ENCODE peak calls at places on chromosome 21, in six cellular contexts. U, V, L, H, B and S are unnamed samples.

GRCh38 chr21:28253378-28253777 is 739.3 kb downstream of the LTN1 start:
- DNase-seq in U (no peak), V (peak), L (no peak), H (no peak), B (no peak), S (no peak)

GRCh38 chr21:41369915-41370839 is 8.3 kb downstream of the MX2 start:
- DNase-seq in U (no peak), V (no peak), L (peak), H (no peak), B (no peak), S (no peak)

GRCh38 chr21:28579986-28580550 is 412.6 kb downstream of the LTN1 start:
- DNase-seq in U (no peak), V (no peak), L (no peak), H (no peak), B (peak), S (no peak)

GRCh38 chr21:16571594-16571993 is 841.8 kb downstream of the USP25 start:
- DNase-seq in U (no peak), V (no peak), L (no peak), H (no peak), B (no peak), S (no peak)

GRCh38 chr21:39556176-39556575 is 56.6 kb upstream of the B3GALT5 start:
- DNase-seq in U (no peak), V (no peak), L (no peak), H (no peak), B (peak), S (no peak)

GRCh38 chr21:27104749-27105439 is 138.0 kb upstream of the ADAMTS5 start:
- DNase-seq in U (no peak), V (peak), L (no peak), H (no peak), B (no peak), S (no peak)

GRCh38 chr21:41952568-41953248 is 1.1 kb downstream of the C2CD2 start:
- DNase-seq in U (no peak), V (peak), L (no peak), H (no peak), B (peak), S (no peak)

GRCh38 chr21:32641715-32642698 is 29.8 kb upstream of the CFAP298 start:
- DNase-seq in U (no peak), V (no peak), L (no peak), H (no peak), B (no peak), S (no peak)

GRCh38 chr21:31943586-31943985 is 70.8 kb downstream of the HUNK start:
- DNase-seq in U (no peak), V (no peak), L (no peak), H (no peak), B (no peak), S (no peak)

GRCh38 chr21:32463889-32464300 is 51.4 kb downstream of the EVA1C start:
- DNase-seq in U (no peak), V (peak), L (no peak), H (peak), B (no peak), S (no peak)

GRCh38 chr21:41956926-41957729 is 3.3 kb upstream of the C2CD2 start:
- DNase-seq in U (no peak), V (peak), L (peak), H (no peak), B (no peak), S (no peak)

GRCh38 chr21:39694750-39695149 is 50.2 kb upstream of the IGSF5 start:
- DNase-seq in U (no peak), V (no peak), L (no peak), H (no peak), B (no peak), S (no peak)

GRCh38 chr21:15036189-15036588 is 28.6 kb downstream of the NRIP1 start:
- DNase-seq in U (no peak), V (no peak), L (no peak), H (no peak), B (no peak), S (no peak)

GRCh38 chr21:27570306-27570868 is 603.5 kb upstream of the ADAMTS5 start:
- DNase-seq in U (no peak), V (peak), L (no peak), H (no peak), B (no peak), S (no peak)

DNA sequence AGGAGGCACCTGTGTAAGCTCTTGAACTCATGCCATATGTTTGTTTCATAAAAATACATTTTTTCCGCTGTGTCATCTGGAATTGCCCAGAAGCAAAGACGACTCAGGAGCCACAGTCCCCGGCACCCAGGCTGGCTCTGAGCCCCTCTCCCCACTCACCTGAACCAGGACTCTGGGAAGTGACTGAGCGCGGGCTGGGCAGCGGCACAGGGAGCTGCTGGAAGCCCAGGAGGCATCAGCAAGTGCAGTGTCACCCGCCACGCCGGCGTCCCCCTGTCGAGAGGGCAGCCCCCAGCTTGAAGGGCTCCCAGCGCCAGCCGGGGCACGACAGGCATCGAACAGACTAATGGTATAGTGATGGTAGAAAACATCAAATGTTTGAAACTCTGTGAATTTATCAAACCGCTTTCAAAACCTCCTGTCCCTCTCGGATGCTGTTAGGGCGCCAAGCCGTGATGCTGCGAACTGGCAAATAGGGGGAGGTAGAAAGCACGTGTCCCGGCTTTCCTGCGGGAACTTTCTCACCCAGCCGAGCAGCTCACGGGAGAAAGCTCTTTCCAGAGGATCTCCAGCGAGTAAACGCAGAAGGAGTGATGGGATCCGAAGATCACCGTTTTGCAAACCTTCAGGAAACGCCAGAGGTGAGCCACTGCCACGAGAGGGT is 57.8 kb upstream of the COL18A1 start:
- DNase-seq in U (no peak), V (no peak), L (no peak), H (no peak), B (no peak), S (no peak)
- TF ChIP-seq CTCF in U (no peak), V (no peak), L (no peak), H (no peak), B (no peak), S (no peak)

GRCh38 chr21:34132202-34132601 is 58.8 kb downstream of the MRPS6 start:
- DNase-seq in U (no peak), V (no peak), L (no peak), H (no peak), B (no peak), S (no peak)

GRCh38 chr21:34135330-34135729 is 62.0 kb downstream of the MRPS6 start:
- DNase-seq in U (no peak), V (no peak), L (no peak), H (no peak), B (no peak), S (no peak)

GRCh38 chr21:34133392-34133791 is 60.0 kb downstream of the MRPS6 start:
- DNase-seq in U (no peak), V (no peak), L (no peak), H (no peak), B (no peak), S (no peak)

GRCh38 chr21:34132905-34133304 is 59.5 kb downstream of the MRPS6 start:
- DNase-seq in U (no peak), V (no peak), L (no peak), H (no peak), B (no peak), S (no peak)

DNA sequence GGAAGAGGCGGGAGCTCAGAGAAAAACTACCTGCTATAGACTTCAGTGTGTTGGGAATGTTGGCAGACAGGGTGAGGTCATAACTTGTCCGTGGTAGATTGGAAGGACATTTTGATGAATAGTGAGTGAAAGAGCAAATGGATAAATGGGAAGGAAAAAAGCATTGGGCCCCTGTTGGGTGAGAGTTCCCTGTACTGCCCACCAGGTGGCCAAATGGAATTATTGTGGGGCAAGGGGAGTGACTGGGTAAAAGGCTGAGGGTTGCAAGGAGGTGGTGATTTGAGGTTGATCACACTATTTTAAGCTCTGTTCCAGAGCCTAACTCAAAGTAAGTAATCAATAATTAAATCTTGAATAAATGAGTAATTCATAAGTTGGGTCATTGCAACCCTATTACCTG is 60.4 kb downstream of the MRPS6 start:
- DNase-seq in U (no peak), V (no peak), L (no peak), H (no peak), B (no peak), S (no peak)
- TF ChIP-seq CTCF in U (no peak), V (peak), L (no peak), H (peak), B (peak), S (peak)

GRCh38 chr21:37101384-37101783 is 28.3 kb downstream of the TTC3 start:
- DNase-seq in U (no peak), V (peak), L (no peak), H (no peak), B (no peak), S (no peak)

DNA sequence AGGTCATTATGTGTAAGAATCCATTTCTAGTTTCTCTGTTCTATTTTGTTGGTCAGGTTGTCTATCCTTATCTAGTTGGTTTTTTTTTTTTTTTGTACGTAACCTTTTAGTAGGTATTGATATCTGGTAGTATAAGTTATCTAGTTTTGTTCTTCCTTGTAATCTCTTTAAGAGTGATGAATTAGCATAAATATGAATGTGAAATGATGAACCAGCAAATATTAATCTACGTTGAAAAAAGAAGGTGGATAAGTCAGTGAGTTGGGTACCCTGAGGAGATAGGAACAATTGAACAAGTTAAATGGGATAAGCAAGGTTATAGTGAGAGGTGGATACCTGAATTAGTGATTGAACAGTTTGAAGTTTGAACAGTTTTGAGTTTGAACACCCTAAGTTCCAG is 33.9 kb downstream of the TTC3 start:
- DNase-seq in U (no peak), V (no peak), L (no peak), H (no peak), B (no peak), S (no peak)
- TF ChIP-seq CTCF in U (no peak), V (no peak), L (no peak), H (no peak), B (no peak), S (no peak)

GRCh38 chr21:43717166-43717853 is 1.6 kb upstream of the PDXK start:
- DNase-seq in U (no peak), V (no peak), L (no peak), H (no peak), B (no peak), S (peak)

GRCh38 chr21:43717967-43718871 is 710 bp upstream of the PDXK start:
- DNase-seq in U (no peak), V (no peak), L (no peak), H (no peak), B (peak), S (peak)

GRCh38 chr21:43719748-43720538 is 1.0 kb downstream of the PDXK start:
- DNase-seq in U (no peak), V (no peak), L (no peak), H (no peak), B (no peak), S (peak)

GRCh38 chr21:43720539-43721224 is 1.8 kb downstream of the PDXK start:
- DNase-seq in U (no peak), V (no peak), L (no peak), H (no peak), B (no peak), S (peak)

DNA sequence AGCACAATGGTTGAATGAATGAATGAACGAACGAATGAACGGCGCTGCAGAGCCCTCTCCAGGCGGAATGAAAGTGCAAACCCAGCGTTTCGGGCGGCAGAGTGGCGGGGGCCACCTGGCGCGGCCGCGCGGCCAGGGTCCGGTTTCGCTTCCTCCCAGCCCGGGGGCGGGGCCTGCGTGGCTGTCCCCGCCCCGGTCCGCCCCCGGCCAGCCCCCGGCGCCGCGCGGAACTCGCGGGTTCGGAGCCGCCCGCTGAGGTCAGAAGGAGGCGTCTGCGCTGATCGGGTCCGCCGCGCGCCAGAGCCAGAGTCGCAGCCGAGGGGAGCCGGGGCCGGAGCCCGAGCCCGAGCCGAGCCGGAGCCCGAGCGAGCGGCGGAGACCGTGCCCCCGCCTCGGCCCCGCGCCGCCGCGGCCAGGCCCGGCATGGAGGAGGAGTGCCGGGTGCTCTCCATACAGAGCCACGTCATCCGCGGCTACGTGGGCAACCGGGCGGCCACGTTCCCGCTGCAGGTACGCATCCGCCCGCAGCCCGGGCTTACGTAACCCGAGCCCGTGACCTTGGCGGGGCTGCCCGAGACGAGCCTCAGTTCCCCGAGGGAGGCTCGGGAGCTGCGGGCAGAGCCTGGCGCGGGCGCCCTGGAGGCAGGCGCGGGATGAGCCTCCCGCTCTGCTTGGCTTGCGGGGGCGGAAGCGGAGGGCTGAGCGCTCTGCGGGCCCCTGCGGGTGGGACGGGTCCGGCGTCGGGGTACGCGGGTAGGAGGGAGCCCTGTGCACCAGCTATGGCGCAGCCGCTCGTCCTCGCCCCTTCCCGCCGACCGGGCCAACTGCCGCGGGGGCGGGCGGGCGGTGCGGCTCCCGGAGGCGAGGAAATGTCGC is at the start of gene PDXK:
- DNase-seq in U (peak), V (peak), L (peak), H (no peak), B (peak), S (peak)
- TF ChIP-seq CTCF in U (no peak), V (peak), L (peak), H (no peak), B (no peak), S (no peak)

GRCh38 chr21:36694593-36695282 is 4.2 kb upstream of the SIM2 start:
- DNase-seq in U (no peak), V (no peak), L (peak), H (no peak), B (no peak), S (no peak)

GRCh38 chr21:36692844-36693143 is 6.1 kb upstream of the SIM2 start:
- DNase-seq in U (no peak), V (no peak), L (no peak), H (no peak), B (no peak), S (peak)

GRCh38 chr21:36692125-36692843 is 6.6 kb upstream of the SIM2 start:
- DNase-seq in U (no peak), V (no peak), L (peak), H (no peak), B (peak), S (no peak)

GRCh38 chr21:36694041-36694515 is 4.8 kb upstream of the SIM2 start:
- DNase-seq in U (no peak), V (peak), L (peak), H (no peak), B (peak), S (peak)

DNA sequence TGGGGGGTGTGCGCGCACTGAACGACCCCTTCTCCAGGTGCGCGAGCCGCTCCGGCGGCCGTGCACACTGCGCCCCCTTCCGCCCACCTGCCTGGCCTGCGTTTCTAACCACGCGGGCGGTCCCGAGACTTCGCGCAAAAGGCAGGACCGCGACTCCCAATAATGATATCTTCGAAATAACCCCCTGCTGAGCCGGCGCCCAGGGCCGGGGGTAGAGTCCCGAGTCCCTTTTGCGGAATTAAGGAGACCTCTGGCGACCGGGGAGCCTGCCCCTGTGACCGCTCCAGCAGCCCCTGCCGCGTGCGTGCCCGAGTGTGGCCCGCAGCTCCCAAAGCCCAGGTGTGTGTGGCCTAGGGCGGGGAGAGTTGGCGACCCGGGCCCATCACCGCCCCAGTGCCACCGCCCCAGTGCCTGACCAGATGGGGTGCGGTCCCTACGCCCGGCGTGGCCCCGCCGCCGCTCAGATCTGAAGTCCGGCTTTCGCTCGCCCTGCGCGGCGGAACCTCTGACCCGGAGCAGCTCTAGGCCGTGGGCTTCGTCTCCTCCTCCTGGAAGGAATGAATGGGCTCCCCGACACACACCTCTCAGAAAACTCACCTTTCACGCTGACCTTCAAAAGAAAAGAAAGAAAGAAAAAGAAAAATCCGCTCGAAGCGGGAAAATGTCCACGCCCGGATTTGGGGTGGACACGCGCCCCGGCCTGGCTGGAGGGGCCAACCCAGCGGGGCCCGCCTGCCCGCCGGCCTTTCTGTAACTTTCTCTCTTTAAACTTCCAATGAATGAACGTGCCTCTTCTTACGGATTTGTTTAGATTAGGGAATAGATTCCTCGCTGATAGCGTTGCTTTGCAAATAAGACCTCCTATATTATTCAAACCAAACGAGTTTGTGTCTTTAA is 5.5 kb upstream of the SIM2 start:
- DNase-seq in U (no peak), V (no peak), L (peak), H (no peak), B (peak), S (peak)
- TF ChIP-seq CTCF in U (no peak), V (peak), L (peak), H (no peak), B (peak), S (peak)

DNA sequence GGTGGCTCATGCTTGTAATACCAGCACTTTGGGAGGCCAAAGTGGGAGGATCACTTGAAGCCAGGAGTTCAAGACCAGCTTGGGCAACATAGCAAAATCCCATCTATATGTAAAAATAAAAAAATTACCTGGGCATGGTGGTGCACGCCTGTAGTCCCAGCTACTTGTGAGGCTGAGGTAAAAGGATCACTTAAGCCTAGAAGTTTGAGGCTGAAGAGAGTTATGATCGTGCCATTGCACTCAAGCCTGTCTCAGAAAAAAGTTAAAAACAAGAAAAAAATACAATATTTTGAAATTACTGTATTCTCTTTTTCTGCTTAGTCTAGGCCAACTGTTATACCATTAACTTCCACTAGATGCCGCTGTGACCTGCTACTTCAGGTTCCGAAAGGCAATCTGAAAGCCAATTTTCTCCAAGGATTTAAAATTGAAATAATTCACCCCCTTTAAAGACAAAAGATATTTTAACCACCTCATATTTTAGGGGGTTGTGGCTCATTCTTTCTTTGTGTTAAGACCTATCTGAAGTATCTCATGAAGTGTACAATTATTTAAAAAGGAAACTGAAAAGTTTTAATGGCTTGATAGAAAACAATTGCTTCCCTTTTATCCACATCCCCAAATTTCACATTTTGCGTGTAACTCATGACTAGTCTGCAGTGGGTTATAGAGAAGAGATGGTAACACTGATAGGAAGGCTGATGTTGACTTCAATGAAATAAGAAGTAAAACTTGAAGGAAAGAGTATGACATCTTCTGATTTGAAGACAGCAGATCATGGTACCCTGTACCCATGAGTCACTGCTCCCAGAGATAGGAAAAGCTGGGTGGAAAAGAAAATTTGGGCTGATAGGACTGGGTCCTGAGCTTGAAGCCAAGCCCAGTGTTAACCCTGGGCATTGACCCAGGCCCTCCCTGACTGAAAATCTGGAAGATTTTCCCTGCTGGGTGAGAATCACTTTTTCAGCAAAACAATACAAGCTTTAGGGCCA is 24.4 kb upstream of the CLDN14 start:
- DNase-seq in U (no peak), V (peak), L (no peak), H (peak), B (peak), S (no peak)
- TF ChIP-seq CTCF in U (peak), V (peak), L (peak), H (peak), B (peak), S (peak)

GRCh38 chr21:34890724-34891609 is 158.1 kb downstream of the RUNX1 start:
- DNase-seq in U (no peak), V (peak), L (peak), H (no peak), B (peak), S (no peak)

GRCh38 chr21:34890258-34890723 is 158.8 kb downstream of the RUNX1 start:
- DNase-seq in U (no peak), V (no peak), L (no peak), H (no peak), B (no peak), S (no peak)

GRCh38 chr21:34888569-34889286 is 160.4 kb downstream of the RUNX1 start:
- DNase-seq in U (no peak), V (peak), L (peak), H (no peak), B (peak), S (peak)

GRCh38 chr21:34889287-34889536 is 159.9 kb downstream of the RUNX1 start:
- DNase-seq in U (no peak), V (peak), L (no peak), H (no peak), B (peak), S (no peak)

GRCh38 chr21:34889537-34890257 is 159.4 kb downstream of the RUNX1 start:
- DNase-seq in U (no peak), V (peak), L (peak), H (no peak), B (peak), S (peak)
- TF ChIP-seq CTCF in U (no peak), V (peak), L (peak), H (peak), B (peak), S (peak)